ENCODE peak calls at places on chromosomes 13 and 19, in four cellular contexts. One of them, this sample, is unnamed.

GRCh38 chr13:50352720-50353491 is 337.7 kb downstream of the KCNRG start:
- DNase-seq in activated T-cell treated with anti-CD3 and anti-CD28 coated beads, Interleukin-2, amount 50 U/mL, for 24 hours: no peak
- DNase-seq in Ammon's horn: no peak
- DNase-seq in nephron progenitor cell: no peak
- DNase-seq in this sample: no peak

GRCh38 chr13:76884167-76884566 is 2.0 kb downstream of the KCTD12 start:
- DNase-seq in activated T-cell treated with anti-CD3 and anti-CD28 coated beads, Interleukin-2, amount 50 U/mL, for 24 hours: no peak
- DNase-seq in Ammon's horn: no peak
- DNase-seq in nephron progenitor cell: peak; percentile 17
- DNase-seq in this sample: no peak

GRCh38 chr13:99894835-99895427 is 76.6 kb downstream of the ZIC5 start:
- DNase-seq in Ammon's horn: no peak
- DNase-seq in nephron progenitor cell: no peak
- DNase-seq in activated T-cell treated with anti-CD3 and anti-CD28 coated beads, Interleukin-2, amount 50 U/mL, for 24 hours: no peak
- DNase-seq in this sample: no peak

GRCh38 chr19:3450796-3451411 is 29.4 kb downstream of the SMIM24 start:
- DNase-seq in activated T-cell treated with anti-CD3 and anti-CD28 coated beads, Interleukin-2, amount 50 U/mL, for 24 hours: no peak
- DNase-seq in Ammon's horn: no peak
- DNase-seq in nephron progenitor cell: no peak
- DNase-seq in this sample: no peak

GRCh38 chr13:20109037-20109436 is 51.8 kb downstream of the GJA3 start:
- DNase-seq in Ammon's horn: no peak
- DNase-seq in nephron progenitor cell: no peak
- DNase-seq in activated T-cell treated with anti-CD3 and anti-CD28 coated beads, Interleukin-2, amount 50 U/mL, for 24 hours: no peak
- DNase-seq in this sample: no peak

GRCh38 chr19:44640518-44640917 is 3.2 kb upstream of the PVR start:
- DNase-seq in nephron progenitor cell: no peak
- DNase-seq in Ammon's horn: no peak
- DNase-seq in activated T-cell treated with anti-CD3 and anti-CD28 coated beads, Interleukin-2, amount 50 U/mL, for 24 hours: no peak
- DNase-seq in this sample: no peak

GRCh38 chr19:22545751-22546150 is 88.4 kb upstream of the ZNF492 start:
- DNase-seq in activated T-cell treated with anti-CD3 and anti-CD28 coated beads, Interleukin-2, amount 50 U/mL, for 24 hours: peak; percentile 30
- DNase-seq in nephron progenitor cell: peak; percentile 8
- DNase-seq in Ammon's horn: peak; percentile 62
- DNase-seq in this sample: peak; percentile 61

GRCh38 chr19:2446390-2446789 is 10.4 kb downstream of the LMNB2 start:
- DNase-seq in activated T-cell treated with anti-CD3 and anti-CD28 coated beads, Interleukin-2, amount 50 U/mL, for 24 hours: no peak
- DNase-seq in Ammon's horn: no peak
- DNase-seq in nephron progenitor cell: no peak
- DNase-seq in this sample: no peak

GRCh38 chr19:11708457-11708856 is 30.3 kb downstream of the ZNF823 start:
- DNase-seq in nephron progenitor cell: no peak
- DNase-seq in activated T-cell treated with anti-CD3 and anti-CD28 coated beads, Interleukin-2, amount 50 U/mL, for 24 hours: no peak
- DNase-seq in Ammon's horn: no peak
- DNase-seq in this sample: no peak

GRCh38 chr13:99971576-99972189 is at the start of gene ZIC5:
- DNase-seq in nephron progenitor cell: peak; percentile 75
- DNase-seq in Ammon's horn: peak; percentile 65
- DNase-seq in activated T-cell treated with anti-CD3 and anti-CD28 coated beads, Interleukin-2, amount 50 U/mL, for 24 hours: no peak
- DNase-seq in this sample: no peak

GRCh38 chr19:45800009-45800553 is 7.4 kb upstream of the DMWD start:
- DNase-seq in Ammon's horn: no peak
- DNase-seq in nephron progenitor cell: no peak
- DNase-seq in activated T-cell treated with anti-CD3 and anti-CD28 coated beads, Interleukin-2, amount 50 U/mL, for 24 hours: no peak
- DNase-seq in this sample: peak; percentile 37

GRCh38 chr19:3670258-3670795 is 29.9 kb downstream of the PIP5K1C start:
- DNase-seq in activated T-cell treated with anti-CD3 and anti-CD28 coated beads, Interleukin-2, amount 50 U/mL, for 24 hours: no peak
- DNase-seq in Ammon's horn: no peak
- DNase-seq in nephron progenitor cell: no peak
- DNase-seq in this sample: peak; percentile 88

GRCh38 chr13:110118106-110118505 is 188.9 kb downstream of the COL4A1 start:
- DNase-seq in nephron progenitor cell: no peak
- DNase-seq in Ammon's horn: no peak
- DNase-seq in activated T-cell treated with anti-CD3 and anti-CD28 coated beads, Interleukin-2, amount 50 U/mL, for 24 hours: no peak
- DNase-seq in this sample: no peak

GRCh38 chr13:95579303-95579702 is 26.8 kb downstream of the CLDN10 start:
- DNase-seq in Ammon's horn: no peak
- DNase-seq in activated T-cell treated with anti-CD3 and anti-CD28 coated beads, Interleukin-2, amount 50 U/mL, for 24 hours: no peak
- DNase-seq in nephron progenitor cell: no peak
- DNase-seq in this sample: no peak

GRCh38 chr19:54298357-54299125 is 14.4 kb downstream of the LILRA5 start:
- DNase-seq in nephron progenitor cell: no peak
- DNase-seq in Ammon's horn: no peak
- DNase-seq in activated T-cell treated with anti-CD3 and anti-CD28 coated beads, Interleukin-2, amount 50 U/mL, for 24 hours: no peak
- DNase-seq in this sample: no peak

GRCh38 chr19:37874784-37875183 is 31.6 kb downstream of the WDR87 start:
- DNase-seq in nephron progenitor cell: no peak
- DNase-seq in Ammon's horn: no peak
- DNase-seq in activated T-cell treated with anti-CD3 and anti-CD28 coated beads, Interleukin-2, amount 50 U/mL, for 24 hours: no peak
- DNase-seq in this sample: no peak

GRCh38 chr13:73230714-73231113 is 171.9 kb downstream of the KLF5 start:
- DNase-seq in activated T-cell treated with anti-CD3 and anti-CD28 coated beads, Interleukin-2, amount 50 U/mL, for 24 hours: no peak
- DNase-seq in Ammon's horn: no peak
- DNase-seq in nephron progenitor cell: no peak
- DNase-seq in this sample: no peak

GRCh38 chr13:70835349-70835748 is 727.1 kb upstream of the KLHL1 start:
- DNase-seq in activated T-cell treated with anti-CD3 and anti-CD28 coated beads, Interleukin-2, amount 50 U/mL, for 24 hours: no peak
- DNase-seq in Ammon's horn: no peak
- DNase-seq in nephron progenitor cell: no peak
- DNase-seq in this sample: no peak

GRCh38 chr13:51844862-51845573 is at the start of gene TMEM272:
- DNase-seq in Ammon's horn: peak; percentile 58
- DNase-seq in nephron progenitor cell: peak; percentile 79
- DNase-seq in activated T-cell treated with anti-CD3 and anti-CD28 coated beads, Interleukin-2, amount 50 U/mL, for 24 hours: peak; percentile 79
- DNase-seq in this sample: peak; percentile 82

GRCh38 chr19:8501968-8502367 is 472 bp downstream of the PRAM1 start:
- DNase-seq in nephron progenitor cell: no peak
- DNase-seq in activated T-cell treated with anti-CD3 and anti-CD28 coated beads, Interleukin-2, amount 50 U/mL, for 24 hours: no peak
- DNase-seq in Ammon's horn: no peak
- DNase-seq in this sample: no peak

GRCh38 chr19:29662604-29663404 is 2.5 kb upstream of the PLEKHF1 start:
- DNase-seq in Ammon's horn: no peak
- DNase-seq in activated T-cell treated with anti-CD3 and anti-CD28 coated beads, Interleukin-2, amount 50 U/mL, for 24 hours: peak; percentile 59
- DNase-seq in nephron progenitor cell: no peak
- DNase-seq in this sample: peak; percentile 46

GRCh38 chr13:48192536-48192935 is 40.5 kb upstream of the ITM2B start:
- DNase-seq in Ammon's horn: peak; percentile 48
- DNase-seq in nephron progenitor cell: no peak
- DNase-seq in activated T-cell treated with anti-CD3 and anti-CD28 coated beads, Interleukin-2, amount 50 U/mL, for 24 hours: no peak
- DNase-seq in this sample: no peak

GRCh38 chr13:44103721-44104490 is 224.2 kb downstream of the LACC1 start:
- DNase-seq in nephron progenitor cell: no peak
- DNase-seq in activated T-cell treated with anti-CD3 and anti-CD28 coated beads, Interleukin-2, amount 50 U/mL, for 24 hours: no peak
- DNase-seq in Ammon's horn: peak; percentile 82
- DNase-seq in this sample: no peak

GRCh38 chr13:99380921-99381645 is 73.9 kb upstream of the GPR183 start:
- DNase-seq in activated T-cell treated with anti-CD3 and anti-CD28 coated beads, Interleukin-2, amount 50 U/mL, for 24 hours: peak; percentile 79
- DNase-seq in nephron progenitor cell: no peak
- DNase-seq in Ammon's horn: no peak
- DNase-seq in this sample: no peak

GRCh38 chr19:30312582-30313352 is 59.4 kb upstream of the ZNF536 start:
- DNase-seq in activated T-cell treated with anti-CD3 and anti-CD28 coated beads, Interleukin-2, amount 50 U/mL, for 24 hours: no peak
- DNase-seq in Ammon's horn: no peak
- DNase-seq in nephron progenitor cell: no peak
- DNase-seq in this sample: no peak

GRCh38 chr13:111020546-111020945 is 94.6 kb upstream of the ARHGEF7 start:
- DNase-seq in activated T-cell treated with anti-CD3 and anti-CD28 coated beads, Interleukin-2, amount 50 U/mL, for 24 hours: no peak
- DNase-seq in Ammon's horn: no peak
- DNase-seq in nephron progenitor cell: no peak
- DNase-seq in this sample: no peak

GRCh38 chr13:33188093-33188882 is 97.3 kb downstream of the STARD13 start:
- DNase-seq in activated T-cell treated with anti-CD3 and anti-CD28 coated beads, Interleukin-2, amount 50 U/mL, for 24 hours: no peak
- DNase-seq in nephron progenitor cell: no peak
- DNase-seq in Ammon's horn: no peak
- DNase-seq in this sample: no peak

GRCh38 chr13:59532405-59532804 is 631.3 kb downstream of the DIAPH3 start:
- DNase-seq in nephron progenitor cell: no peak
- DNase-seq in activated T-cell treated with anti-CD3 and anti-CD28 coated beads, Interleukin-2, amount 50 U/mL, for 24 hours: no peak
- DNase-seq in Ammon's horn: no peak
- DNase-seq in this sample: no peak

GRCh38 chr19:48341006-48341405 is 15.7 kb downstream of the EMP3 start:
- DNase-seq in Ammon's horn: no peak
- DNase-seq in nephron progenitor cell: no peak
- DNase-seq in activated T-cell treated with anti-CD3 and anti-CD28 coated beads, Interleukin-2, amount 50 U/mL, for 24 hours: no peak
- DNase-seq in this sample: no peak

GRCh38 chr19:43380771-43381386 is 27.4 kb downstream of the CD177 start:
- DNase-seq in activated T-cell treated with anti-CD3 and anti-CD28 coated beads, Interleukin-2, amount 50 U/mL, for 24 hours: no peak
- DNase-seq in nephron progenitor cell: no peak
- DNase-seq in Ammon's horn: no peak
- DNase-seq in this sample: no peak

GRCh38 chr13:26324867-26325266 is 70.9 kb downstream of the CDK8 start:
- DNase-seq in nephron progenitor cell: no peak
- DNase-seq in activated T-cell treated with anti-CD3 and anti-CD28 coated beads, Interleukin-2, amount 50 U/mL, for 24 hours: no peak
- DNase-seq in Ammon's horn: no peak
- DNase-seq in this sample: no peak

GRCh38 chr13:111533900-111534645 is 213.6 kb downstream of the TEX29 start:
- DNase-seq in activated T-cell treated with anti-CD3 and anti-CD28 coated beads, Interleukin-2, amount 50 U/mL, for 24 hours: no peak
- DNase-seq in Ammon's horn: no peak
- DNase-seq in nephron progenitor cell: no peak
- DNase-seq in this sample: no peak

GRCh38 chr13:27605610-27606200 is 14.6 kb downstream of the LNX2 start:
- DNase-seq in activated T-cell treated with anti-CD3 and anti-CD28 coated beads, Interleukin-2, amount 50 U/mL, for 24 hours: no peak
- DNase-seq in Ammon's horn: no peak
- DNase-seq in nephron progenitor cell: no peak
- DNase-seq in this sample: no peak

GRCh38 chr13:72527333-72527732 is 200.1 kb downstream of the MZT1 start:
- DNase-seq in nephron progenitor cell: no peak
- DNase-seq in Ammon's horn: no peak
- DNase-seq in activated T-cell treated with anti-CD3 and anti-CD28 coated beads, Interleukin-2, amount 50 U/mL, for 24 hours: no peak
- DNase-seq in this sample: no peak

GRCh38 chr19:18479964-18480723 is 41.7 kb downstream of the ELL start:
- DNase-seq in nephron progenitor cell: no peak
- DNase-seq in activated T-cell treated with anti-CD3 and anti-CD28 coated beads, Interleukin-2, amount 50 U/mL, for 24 hours: no peak
- DNase-seq in Ammon's horn: peak; percentile 59
- DNase-seq in this sample: no peak